ENCODE peak calls at places on chromosomes 16 and 17, in six cellular contexts. Z is breast epithelium, L is HCT116, W is transverse colon, J is endothelial cell of umbilical vein, B is prostate gland. H is an unnamed sample.

GRCh38 chr16:86514656-86515376 is 4.5 kb downstream of the FOXF1 start:
- DNase-seq in L (no peak), B (no peak), Z (no peak), J (no peak), W (no peak), H (no peak)

GRCh38 chr17:74234482-74234881 is 21.1 kb downstream of the TTYH2 start:
- DNase-seq in J (no peak), W (no peak), Z (no peak), L (no peak), B (no peak), H (no peak)

GRCh38 chr17:1743094-1743452 is 402 bp downstream of the SERPINF2 start:
- DNase-seq in J (no peak), W (no peak), Z (no peak), L (no peak), B (no peak), H (no peak)

GRCh38 chr16:19083670-19084069 is 16.3 kb downstream of the COQ7 start:
- DNase-seq in J (no peak), W (no peak), L (no peak), Z (no peak), B (no peak), H (no peak)

GRCh38 chr17:5118219-5118618 is 2.4 kb downstream of the USP6 start:
- DNase-seq in W (peak; percentile 1), B (no peak), L (no peak), J (no peak), Z (no peak), H (no peak)

GRCh38 chr17:78817123-78817522 is 23.5 kb downstream of the USP36 start:
- DNase-seq in B (no peak), Z (no peak), J (no peak), W (no peak), L (no peak), H (no peak)

GRCh38 chr16:49559242-49559641 is 185.6 kb downstream of the C16orf78 start:
- DNase-seq in W (no peak), L (no peak), Z (no peak), B (no peak), J (no peak), H (no peak)

GRCh38 chr16:63947022-63947421 is 1174.8 kb downstream of the CDH11 start:
- DNase-seq in B (no peak), L (no peak), Z (no peak), J (no peak), W (no peak), H (no peak)

GRCh38 chr17:21075739-21076085 is 32.9 kb upstream of the USP22 start:
- DNase-seq in B (no peak), L (no peak), Z (no peak), W (no peak), J (no peak), H (no peak)

GRCh38 chr17:35254107-35254802 is 11.4 kb downstream of the SLFN5 start:
- DNase-seq in W (peak; percentile 42), B (peak; percentile 89), J (peak; percentile 98), Z (no peak), L (peak; percentile 42), H (peak; percentile 95)

GRCh38 chr17:50056217-50056960 is 479 bp downstream of the ITGA3 start:
- DNase-seq in W (peak; percentile 71), J (peak; percentile 68), B (peak; percentile 74), L (no peak), Z (peak; percentile 79), H (no peak)

GRCh38 chr16:48487287-48487686 is 102.1 kb upstream of the SIAH1 start:
- DNase-seq in L (no peak), J (no peak), B (no peak), Z (no peak), W (no peak), H (no peak)

GRCh38 chr17:41810659-41811548 is 845 bp downstream of the P3H4 start:
- DNase-seq in L (no peak), Z (no peak), J (no peak), B (peak; percentile 26), W (peak; percentile 23), H (no peak)

GRCh38 chr16:27495191-27495590 is 54.5 kb downstream of the GTF3C1 start:
- DNase-seq in L (no peak), W (no peak), J (no peak), B (no peak), Z (no peak), H (no peak)

GRCh38 chr16:61289141-61289540 is 747.1 kb downstream of the CDH8 start:
- DNase-seq in B (no peak), L (no peak), J (no peak), Z (no peak), W (no peak), H (no peak)

GRCh38 chr16:22898874-22899348 is 84.9 kb downstream of the HS3ST2 start:
- DNase-seq in J (peak; percentile 74), B (peak; percentile 43), L (peak; percentile 19), W (peak; percentile 78), Z (peak; percentile 63), H (no peak)

GRCh38 chr17:81870155-81870977 is 771 bp downstream of the ARHGDIA start:
- DNase-seq in J (peak; percentile 48), W (peak; percentile 57), Z (no peak), B (no peak), L (no peak), H (no peak)

GRCh38 chr17:45925311-45925710 is 31.0 kb downstream of the MAPT start:
- DNase-seq in B (no peak), W (no peak), L (no peak), Z (no peak), J (no peak), H (no peak)

GRCh38 chr17:45927247-45927646 is 32.9 kb downstream of the MAPT start:
- DNase-seq in B (no peak), Z (no peak), L (no peak), J (no peak), W (no peak), H (no peak)

GRCh38 chr17:45931677-45932076 is 37.3 kb downstream of the MAPT start:
- DNase-seq in B (no peak), L (no peak), Z (no peak), W (no peak), J (no peak), H (no peak)

GRCh38 chr17:45930420-45930951 is 36.1 kb downstream of the MAPT start:
- DNase-seq in J (no peak), Z (no peak), L (no peak), W (no peak), B (no peak), H (no peak)

DNA sequence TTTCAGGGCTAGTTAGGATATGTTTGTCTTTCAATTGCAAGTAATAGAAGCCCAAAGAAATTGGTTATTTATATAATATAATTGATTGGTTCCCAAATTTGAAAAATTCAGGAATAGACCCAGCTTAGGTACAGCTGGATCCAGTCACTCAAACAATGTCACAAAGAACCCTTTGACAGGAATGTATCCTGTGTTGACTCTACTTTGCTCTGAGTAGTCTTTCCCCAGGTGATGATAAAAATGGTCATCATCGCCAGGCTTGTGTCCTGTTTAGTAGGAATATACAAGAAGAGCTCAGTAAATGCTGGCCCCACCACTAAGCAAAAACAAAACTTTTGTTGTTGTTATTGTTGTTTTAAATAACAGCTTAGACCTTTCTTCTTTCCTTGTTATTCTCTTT is 35.0 kb downstream of the MAPT start:
- DNase-seq in J (no peak), Z (no peak), L (no peak), W (no peak), B (no peak), H (no peak)
- TF ChIP-seq POLR2A in J (no peak), Z (no peak), L (no peak), W (no peak), B (no peak), H (no peak)

GRCh38 chr17:48179071-48179945 is 71.7 kb downstream of the SNX11 start:
- DNase-seq in W (no peak), L (no peak), B (no peak), J (no peak), Z (no peak), H (no peak)

GRCh38 chr17:48178327-48178726 is 70.8 kb downstream of the SNX11 start:
- DNase-seq in Z (no peak), J (no peak), B (no peak), W (no peak), L (no peak), H (no peak)

GRCh38 chr17:48180842-48181241 is 73.3 kb downstream of the SNX11 start:
- DNase-seq in Z (no peak), W (no peak), J (no peak), L (no peak), B (no peak), H (no peak)

GRCh38 chr17:48184721-48185120 is 77.2 kb downstream of the SNX11 start:
- DNase-seq in J (no peak), W (no peak), B (no peak), Z (no peak), L (no peak), H (no peak)

DNA sequence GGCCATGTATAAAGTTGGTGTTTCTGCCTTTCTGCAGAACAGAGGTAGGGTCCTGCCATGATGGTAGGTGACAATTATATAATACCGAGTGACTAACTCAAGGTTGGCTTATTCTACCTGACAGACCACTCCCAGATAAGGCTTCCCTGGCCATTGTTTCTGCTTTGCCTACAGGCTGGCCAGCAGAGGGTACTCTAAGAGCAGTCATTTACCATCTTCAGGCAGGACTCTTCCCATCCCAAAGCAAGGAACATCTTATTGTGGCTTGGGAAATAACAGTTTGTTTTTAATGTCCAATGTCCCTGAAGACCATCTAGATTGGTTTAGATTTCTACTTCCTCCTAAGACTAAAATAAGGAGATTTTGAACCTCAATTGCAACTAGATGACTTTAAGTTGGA is 74.1 kb downstream of the SNX11 start:
- DNase-seq in Z (no peak), L (peak; percentile 44), B (no peak), J (peak; percentile 31), W (no peak), H (no peak)
- H3K36me3 ChIP-seq in Z (no peaks in the 10 kb centered on the region), L (no peaks in the 10 kb centered on the region), B (no peaks in the 10 kb centered on the region), J (no peaks in the 10 kb centered on the region), W (no peaks in the 10 kb centered on the region), H (no peaks in the 10 kb centered on the region)

GRCh38 chr17:7882068-7882467 is 6.5 kb upstream of the CHD3 start:
- DNase-seq in B (no peak), W (no peak), Z (no peak), J (no peak), L (no peak), H (no peak)

GRCh38 chr17:7875804-7876203 is 12.8 kb upstream of the CHD3 start:
- DNase-seq in Z (no peak), L (no peak), W (no peak), B (no peak), J (no peak), H (no peak)

GRCh38 chr17:7880076-7880868 is 8.3 kb upstream of the CHD3 start:
- DNase-seq in Z (no peak), J (no peak), W (no peak), L (no peak), B (no peak), H (no peak)

GRCh38 chr17:7881655-7882054 is 6.9 kb upstream of the CHD3 start:
- DNase-seq in J (no peak), L (no peak), B (peak; percentile 67), Z (no peak), W (no peak), H (no peak)

DNA sequence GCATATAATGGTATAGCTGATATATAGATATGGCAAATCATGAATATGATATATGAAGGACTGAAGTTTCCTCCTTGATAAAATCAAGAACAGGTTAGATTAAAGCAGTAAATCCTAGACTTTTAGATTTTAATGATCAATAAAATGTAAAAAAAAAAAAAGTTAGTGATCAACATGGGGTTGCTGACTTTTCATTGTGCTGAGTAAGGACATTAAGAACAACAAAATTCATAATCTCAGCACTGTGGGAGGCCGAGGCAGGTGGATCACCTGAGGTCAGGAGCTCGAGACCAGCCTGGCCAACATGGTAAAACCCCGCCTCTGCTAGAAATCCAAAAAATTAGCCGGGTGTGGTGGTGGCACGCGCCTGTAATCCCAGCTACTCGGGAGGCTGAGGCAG is 10.4 kb upstream of the CHD3 start:
- DNase-seq in Z (no peak), W (no peak), L (no peak), B (no peak), J (no peak), H (no peak)
- TF ChIP-seq POLR2AphosphoS5 in Z (no peak), W (no peak), L (no peak), B (no peak), J (no peak), H (no peak)

GRCh38 chr16:84769416-84769815 is 50.4 kb upstream of the CRISPLD2 start:
- DNase-seq in B (no peak), J (no peak), L (no peak), Z (no peak), W (no peak), H (no peak)
- TF ChIP-seq POLR2A in B (no peak), J (no peak), L (no peak), Z (no peak), W (no peak), H (no peak)